ENCODE peak calls at places on chromosomes 1 and 21, in eight cellular contexts. One of them, this sample, is unnamed.

GRCh38 chr1:175317309-175317708 is 124.7 kb upstream of the KIAA0040 start:
- DNase-seq in A549: no peak
- DNase-seq in AG09309: no peak
- DNase-seq in heart right ventricle: peak; percentile 18
- DNase-seq in NB4: peak; percentile 27
- DNase-seq in psoas muscle: no peak
- DNase-seq in HFF-Myc: no peak
- DNase-seq in CD4-positive, alpha-beta T cell: no peak
- DNase-seq in this sample: no peak

GRCh38 chr1:44713321-44713781 is 17.6 kb downstream of the RNU5D-1 start:
- DNase-seq in AG09309: no peak
- DNase-seq in CD4-positive, alpha-beta T cell: no peak
- DNase-seq in A549: no peak
- DNase-seq in HFF-Myc: no peak
- DNase-seq in psoas muscle: no peak
- DNase-seq in NB4: no peak
- DNase-seq in heart right ventricle: no peak
- DNase-seq in this sample: no peak

GRCh38 chr21:34603002-34603709 is 11.8 kb downstream of the RCAN1 start:
- DNase-seq in psoas muscle: peak; percentile 84
- DNase-seq in HFF-Myc: peak; percentile 36
- DNase-seq in heart right ventricle: peak; percentile 86
- DNase-seq in AG09309: peak; percentile 31
- DNase-seq in CD4-positive, alpha-beta T cell: peak; percentile 30
- DNase-seq in NB4: peak; percentile 77
- DNase-seq in A549: peak; percentile 63
- DNase-seq in this sample: peak; percentile 46

GRCh38 chr1:11357291-11357690 is 84.3 kb downstream of the UBIAD1 start:
- DNase-seq in A549: no peak
- DNase-seq in psoas muscle: no peak
- DNase-seq in AG09309: no peak
- DNase-seq in HFF-Myc: no peak
- DNase-seq in NB4: no peak
- DNase-seq in CD4-positive, alpha-beta T cell: no peak
- DNase-seq in heart right ventricle: no peak
- DNase-seq in this sample: no peak

GRCh38 chr1:82219841-82220240 is 419.1 kb downstream of the ADGRL2 start:
- DNase-seq in CD4-positive, alpha-beta T cell: no peak
- DNase-seq in heart right ventricle: no peak
- DNase-seq in psoas muscle: no peak
- DNase-seq in AG09309: no peak
- DNase-seq in A549: no peak
- DNase-seq in HFF-Myc: no peak
- DNase-seq in NB4: no peak
- DNase-seq in this sample: no peak

GRCh38 chr1:186531561-186532165 is 70.7 kb upstream of the PDC start:
- DNase-seq in NB4: no peak
- DNase-seq in psoas muscle: no peak
- DNase-seq in AG09309: no peak
- DNase-seq in A549: no peak
- DNase-seq in heart right ventricle: no peak
- DNase-seq in CD4-positive, alpha-beta T cell: no peak
- DNase-seq in HFF-Myc: no peak
- DNase-seq in this sample: no peak

GRCh38 chr1:96966536-96967138 is 245.1 kb downstream of the PTBP2 start:
- DNase-seq in CD4-positive, alpha-beta T cell: peak; percentile 53
- DNase-seq in HFF-Myc: peak; percentile 56
- DNase-seq in NB4: peak; percentile 69
- DNase-seq in heart right ventricle: peak; percentile 74
- DNase-seq in psoas muscle: peak; percentile 47
- DNase-seq in A549: peak; percentile 66
- DNase-seq in AG09309: peak; percentile 33
- DNase-seq in this sample: peak; percentile 44

GRCh38 chr1:232958067-232958466 is 7.7 kb downstream of the NTPCR start:
- DNase-seq in HFF-Myc: no peak
- DNase-seq in heart right ventricle: no peak
- DNase-seq in CD4-positive, alpha-beta T cell: no peak
- DNase-seq in psoas muscle: no peak
- DNase-seq in A549: no peak
- DNase-seq in AG09309: no peak
- DNase-seq in NB4: no peak
- DNase-seq in this sample: no peak

GRCh38 chr1:223364685-223365382 is 858 bp upstream of the SUSD4 start:
- DNase-seq in HFF-Myc: no peak
- DNase-seq in NB4: peak; percentile 12
- DNase-seq in CD4-positive, alpha-beta T cell: peak; percentile 14
- DNase-seq in psoas muscle: no peak
- DNase-seq in heart right ventricle: peak; percentile 16
- DNase-seq in AG09309: no peak
- DNase-seq in A549: no peak
- DNase-seq in this sample: no peak

GRCh38 chr21:43911015-43911934 is 46.3 kb downstream of the AGPAT3 start:
- DNase-seq in HFF-Myc: no peak
- DNase-seq in NB4: peak; percentile 42
- DNase-seq in psoas muscle: no peak
- DNase-seq in A549: no peak
- DNase-seq in heart right ventricle: no peak
- DNase-seq in AG09309: no peak
- DNase-seq in CD4-positive, alpha-beta T cell: no peak
- DNase-seq in this sample: no peak

GRCh38 chr1:48177257-48177656 is 45.3 kb upstream of the SLC5A9 start:
- DNase-seq in psoas muscle: no peak
- DNase-seq in HFF-Myc: no peak
- DNase-seq in NB4: peak; percentile 1
- DNase-seq in CD4-positive, alpha-beta T cell: no peak
- DNase-seq in A549: no peak
- DNase-seq in AG09309: no peak
- DNase-seq in heart right ventricle: no peak
- DNase-seq in this sample: no peak

GRCh38 chr1:113390871-113391642 is 742 bp downstream of the MAGI3 start:
- DNase-seq in A549: peak; percentile 42
- DNase-seq in AG09309: no peak
- DNase-seq in NB4: peak; percentile 47
- DNase-seq in psoas muscle: peak; percentile 46
- DNase-seq in heart right ventricle: peak; percentile 28
- DNase-seq in CD4-positive, alpha-beta T cell: peak; percentile 26
- DNase-seq in HFF-Myc: no peak
- DNase-seq in this sample: peak; percentile 34

GRCh38 chr21:43701936-43702784 is 16.8 kb upstream of the PDXK start:
- DNase-seq in CD4-positive, alpha-beta T cell: no peak
- DNase-seq in HFF-Myc: no peak
- DNase-seq in A549: no peak
- DNase-seq in heart right ventricle: no peak
- DNase-seq in NB4: peak; percentile 23
- DNase-seq in AG09309: no peak
- DNase-seq in psoas muscle: no peak
- DNase-seq in this sample: no peak

GRCh38 chr1:64653466-64653865 is 91.4 kb upstream of the RAVER2 start:
- DNase-seq in A549: no peak
- DNase-seq in AG09309: peak; percentile 27
- DNase-seq in NB4: no peak
- DNase-seq in CD4-positive, alpha-beta T cell: no peak
- DNase-seq in heart right ventricle: no peak
- DNase-seq in psoas muscle: no peak
- DNase-seq in HFF-Myc: no peak
- DNase-seq in this sample: no peak

GRCh38 chr1:64655861-64656260 is 89.0 kb upstream of the RAVER2 start:
- DNase-seq in HFF-Myc: no peak
- DNase-seq in CD4-positive, alpha-beta T cell: no peak
- DNase-seq in NB4: no peak
- DNase-seq in A549: no peak
- DNase-seq in heart right ventricle: no peak
- DNase-seq in AG09309: no peak
- DNase-seq in psoas muscle: no peak
- DNase-seq in this sample: no peak

GRCh38 chr1:64651841-64652240 is 93.0 kb upstream of the RAVER2 start:
- DNase-seq in NB4: no peak
- DNase-seq in A549: no peak
- DNase-seq in heart right ventricle: no peak
- DNase-seq in HFF-Myc: no peak
- DNase-seq in CD4-positive, alpha-beta T cell: no peak
- DNase-seq in psoas muscle: no peak
- DNase-seq in AG09309: no peak
- DNase-seq in this sample: no peak

GRCh38 chr1:64650411-64650810 is 94.5 kb upstream of the RAVER2 start:
- DNase-seq in heart right ventricle: no peak
- DNase-seq in AG09309: no peak
- DNase-seq in NB4: no peak
- DNase-seq in CD4-positive, alpha-beta T cell: no peak
- DNase-seq in psoas muscle: no peak
- DNase-seq in HFF-Myc: no peak
- DNase-seq in A549: no peak
- DNase-seq in this sample: no peak

GRCh38 chr1:64654519-64655341 is 90.1 kb upstream of the RAVER2 start:
- DNase-seq in heart right ventricle: no peak
- DNase-seq in NB4: no peak
- DNase-seq in psoas muscle: no peak
- DNase-seq in HFF-Myc: no peak
- DNase-seq in CD4-positive, alpha-beta T cell: no peak
- DNase-seq in A549: no peak
- DNase-seq in AG09309: peak; percentile 23
- DNase-seq in this sample: no peak
- TF ChIP-seq CTCF in heart right ventricle: no peak
- TF ChIP-seq CTCF in NB4: no peak
- TF ChIP-seq CTCF in psoas muscle: peak; percentile 26
- TF ChIP-seq CTCF in HFF-Myc: no peak
- TF ChIP-seq CTCF in CD4-positive, alpha-beta T cell: no peak
- TF ChIP-seq CTCF in A549: no peak
- TF ChIP-seq CTCF in AG09309: peak; percentile 46
- TF ChIP-seq CTCF in this sample: no peak

DNA sequence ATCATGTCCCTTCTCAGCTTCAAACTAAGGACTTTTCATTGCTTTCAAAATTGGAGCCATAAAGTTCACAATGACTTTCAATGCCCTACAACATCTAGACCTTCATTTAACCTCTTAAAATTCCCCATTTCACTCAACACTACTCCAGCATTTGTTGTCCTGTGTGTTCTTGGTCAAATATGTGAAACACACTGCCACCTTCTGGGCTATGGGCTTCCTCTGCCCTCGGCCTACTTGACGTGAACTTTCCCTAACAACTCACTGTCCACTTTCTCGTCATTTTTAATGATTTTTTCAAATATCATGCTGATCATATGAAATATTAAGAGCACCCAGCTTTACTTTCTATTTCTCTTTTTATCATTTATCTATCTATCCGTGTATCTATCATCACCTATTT is 2018.4 kb downstream of the NCAM2 start:
- DNase-seq in A549: peak; percentile 0
- DNase-seq in HFF-Myc: no peak
- DNase-seq in heart right ventricle: no peak
- DNase-seq in CD4-positive, alpha-beta T cell: no peak
- DNase-seq in psoas muscle: no peak
- DNase-seq in AG09309: no peak
- DNase-seq in NB4: peak; percentile 30
- DNase-seq in this sample: no peak
- TF ChIP-seq CTCF in A549: no peak
- TF ChIP-seq CTCF in HFF-Myc: no peak
- TF ChIP-seq CTCF in heart right ventricle: no peak
- TF ChIP-seq CTCF in CD4-positive, alpha-beta T cell: no peak
- TF ChIP-seq CTCF in psoas muscle: no peak
- TF ChIP-seq CTCF in AG09309: no peak
- TF ChIP-seq CTCF in NB4: peak; percentile 33
- TF ChIP-seq CTCF in this sample: no peak

GRCh38 chr1:212754715-212755114 is 36.9 kb downstream of the NSL1 start:
- DNase-seq in HFF-Myc: no peak
- DNase-seq in heart right ventricle: peak; percentile 12
- DNase-seq in AG09309: no peak
- DNase-seq in psoas muscle: no peak
- DNase-seq in A549: no peak
- DNase-seq in CD4-positive, alpha-beta T cell: no peak
- DNase-seq in NB4: no peak
- DNase-seq in this sample: no peak
- TF ChIP-seq CTCF in HFF-Myc: no peak
- TF ChIP-seq CTCF in heart right ventricle: no peak
- TF ChIP-seq CTCF in AG09309: no peak
- TF ChIP-seq CTCF in psoas muscle: no peak
- TF ChIP-seq CTCF in A549: no peak
- TF ChIP-seq CTCF in CD4-positive, alpha-beta T cell: no peak
- TF ChIP-seq CTCF in NB4: no peak
- TF ChIP-seq CTCF in this sample: no peak

GRCh38 chr1:109989656-109990653 is 5.4 kb downstream of the AHCYL1 start:
- DNase-seq in A549: no peak
- DNase-seq in AG09309: no peak
- DNase-seq in heart right ventricle: no peak
- DNase-seq in CD4-positive, alpha-beta T cell: no peak
- DNase-seq in NB4: peak; percentile 41
- DNase-seq in HFF-Myc: no peak
- DNase-seq in psoas muscle: no peak
- DNase-seq in this sample: no peak
- TF ChIP-seq CTCF in A549: no peak
- TF ChIP-seq CTCF in AG09309: no peak
- TF ChIP-seq CTCF in heart right ventricle: no peak
- TF ChIP-seq CTCF in CD4-positive, alpha-beta T cell: no peak
- TF ChIP-seq CTCF in NB4: no peak
- TF ChIP-seq CTCF in HFF-Myc: no peak
- TF ChIP-seq CTCF in psoas muscle: no peak
- TF ChIP-seq CTCF in this sample: no peak

GRCh38 chr1:17120962-17121837 is 1.9 kb upstream of the PADI2 start:
- DNase-seq in NB4: peak; percentile 92
- DNase-seq in CD4-positive, alpha-beta T cell: no peak
- DNase-seq in psoas muscle: no peak
- DNase-seq in A549: no peak
- DNase-seq in heart right ventricle: no peak
- DNase-seq in HFF-Myc: no peak
- DNase-seq in AG09309: no peak
- DNase-seq in this sample: no peak
- TF ChIP-seq CTCF in NB4: no peak
- TF ChIP-seq CTCF in CD4-positive, alpha-beta T cell: no peak
- TF ChIP-seq CTCF in psoas muscle: no peak
- TF ChIP-seq CTCF in A549: no peak
- TF ChIP-seq CTCF in heart right ventricle: no peak
- TF ChIP-seq CTCF in HFF-Myc: no peak
- TF ChIP-seq CTCF in AG09309: no peak
- TF ChIP-seq CTCF in this sample: no peak

GRCh38 chr1:37017737-37018136 is 16.6 kb downstream of the GRIK3 start:
- DNase-seq in CD4-positive, alpha-beta T cell: no peak
- DNase-seq in NB4: peak; percentile 8
- DNase-seq in A549: no peak
- DNase-seq in heart right ventricle: no peak
- DNase-seq in psoas muscle: no peak
- DNase-seq in AG09309: no peak
- DNase-seq in HFF-Myc: no peak
- DNase-seq in this sample: no peak
- TF ChIP-seq CTCF in CD4-positive, alpha-beta T cell: no peak
- TF ChIP-seq CTCF in NB4: no peak
- TF ChIP-seq CTCF in A549: no peak
- TF ChIP-seq CTCF in heart right ventricle: no peak
- TF ChIP-seq CTCF in psoas muscle: no peak
- TF ChIP-seq CTCF in AG09309: no peak
- TF ChIP-seq CTCF in HFF-Myc: no peak
- TF ChIP-seq CTCF in this sample: no peak

GRCh38 chr1:100455478-100456072 is 82.4 kb upstream of the GPR88 start:
- DNase-seq in A549: no peak
- DNase-seq in AG09309: no peak
- DNase-seq in CD4-positive, alpha-beta T cell: no peak
- DNase-seq in psoas muscle: no peak
- DNase-seq in NB4: peak; percentile 30
- DNase-seq in HFF-Myc: no peak
- DNase-seq in heart right ventricle: no peak
- DNase-seq in this sample: no peak
- TF ChIP-seq CTCF in A549: peak; percentile 57
- TF ChIP-seq CTCF in AG09309: peak; percentile 18
- TF ChIP-seq CTCF in CD4-positive, alpha-beta T cell: peak; percentile 84
- TF ChIP-seq CTCF in psoas muscle: peak; percentile 55
- TF ChIP-seq CTCF in NB4: no peak
- TF ChIP-seq CTCF in HFF-Myc: no peak
- TF ChIP-seq CTCF in heart right ventricle: peak; percentile 23
- TF ChIP-seq CTCF in this sample: no peak

This sample was measured in activated B cell treated with CpG ODN at 0.5 μM for 24 hours.